ENCODE peak calls at places on chromosomes 3 and 15, in seven cellular contexts. One of them, this sample, is unnamed.

GRCh38 chr3:58621086-58621830 is 44.1 kb upstream of the FAM107A start:
- DNase-seq in RWPE1: no peak
- DNase-seq in right atrium auricular region: no peak
- DNase-seq in left ventricle myocardium inferior: no peak
- DNase-seq in PC-9: no peak
- DNase-seq in H1: no peak
- DNase-seq in mammary epithelial cell: no peak
- DNase-seq in this sample: no peak

GRCh38 chr3:186514296-186515002 is 29.7 kb downstream of the CRYGS start:
- DNase-seq in RWPE1: no peak
- DNase-seq in right atrium auricular region: no peak
- DNase-seq in left ventricle myocardium inferior: no peak
- DNase-seq in PC-9: no peak
- DNase-seq in H1: no peak
- DNase-seq in mammary epithelial cell: peak
- DNase-seq in this sample: no peak

GRCh38 chr15:74406992-74407705 is 26.6 kb downstream of the SEMA7A start:
- DNase-seq in RWPE1: peak
- DNase-seq in right atrium auricular region: no peak
- DNase-seq in left ventricle myocardium inferior: no peak
- DNase-seq in PC-9: peak
- DNase-seq in H1: no peak
- DNase-seq in mammary epithelial cell: peak
- DNase-seq in this sample: peak

GRCh38 chr3:111541911-111542483 is at the start of gene CD96:
- DNase-seq in RWPE1: no peak
- DNase-seq in right atrium auricular region: no peak
- DNase-seq in left ventricle myocardium inferior: no peak
- DNase-seq in PC-9: no peak
- DNase-seq in H1: no peak
- DNase-seq in mammary epithelial cell: peak
- DNase-seq in this sample: no peak

GRCh38 chr3:150238995-150239612 is 169.0 kb upstream of the TSC22D2 start:
- DNase-seq in RWPE1: no peak
- DNase-seq in right atrium auricular region: no peak
- DNase-seq in left ventricle myocardium inferior: no peak
- DNase-seq in PC-9: peak
- DNase-seq in H1: peak
- DNase-seq in mammary epithelial cell: peak
- DNase-seq in this sample: no peak

GRCh38 chr3:50364573-50365079 is 5.3 kb upstream of the TMEM115 start:
- DNase-seq in RWPE1: no peak
- DNase-seq in right atrium auricular region: no peak
- DNase-seq in left ventricle myocardium inferior: no peak
- DNase-seq in PC-9: no peak
- DNase-seq in H1: no peak
- DNase-seq in mammary epithelial cell: no peak
- DNase-seq in this sample: no peak

GRCh38 chr3:150451329-150452084 is 43.4 kb downstream of the TSC22D2 start:
- DNase-seq in RWPE1: no peak
- DNase-seq in right atrium auricular region: no peak
- DNase-seq in left ventricle myocardium inferior: no peak
- DNase-seq in PC-9: no peak
- DNase-seq in H1: no peak
- DNase-seq in mammary epithelial cell: no peak
- DNase-seq in this sample: no peak

GRCh38 chr15:51299187-51300015 is 39.0 kb downstream of the CYP19A1 start:
- DNase-seq in RWPE1: no peak
- DNase-seq in right atrium auricular region: no peak
- DNase-seq in left ventricle myocardium inferior: no peak
- DNase-seq in PC-9: no peak
- DNase-seq in H1: no peak
- DNase-seq in mammary epithelial cell: no peak
- DNase-seq in this sample: no peak

GRCh38 chr15:40287968-40288367 is 5.1 kb upstream of the ANKRD63 start:
- DNase-seq in RWPE1: no peak
- DNase-seq in right atrium auricular region: no peak
- DNase-seq in left ventricle myocardium inferior: no peak
- DNase-seq in PC-9: no peak
- DNase-seq in H1: no peak
- DNase-seq in mammary epithelial cell: no peak
- DNase-seq in this sample: no peak

GRCh38 chr3:8186213-8186612 is 315.4 kb upstream of the LMCD1 start:
- DNase-seq in RWPE1: no peak
- DNase-seq in right atrium auricular region: no peak
- DNase-seq in left ventricle myocardium inferior: no peak
- DNase-seq in PC-9: no peak
- DNase-seq in H1: no peak
- DNase-seq in mammary epithelial cell: no peak
- DNase-seq in this sample: no peak

GRCh38 chr15:42080585-42081462 is 13.5 kb downstream of the PLA2G4D start:
- DNase-seq in RWPE1: no peak
- DNase-seq in right atrium auricular region: no peak
- DNase-seq in left ventricle myocardium inferior: no peak
- DNase-seq in PC-9: no peak
- DNase-seq in H1: no peak
- DNase-seq in mammary epithelial cell: no peak
- DNase-seq in this sample: no peak

GRCh38 chr15:45714501-45715488 is 80.0 kb downstream of the SQOR start:
- DNase-seq in RWPE1: peak
- DNase-seq in right atrium auricular region: peak
- DNase-seq in left ventricle myocardium inferior: peak
- DNase-seq in PC-9: no peak
- DNase-seq in H1: peak
- DNase-seq in mammary epithelial cell: peak
- DNase-seq in this sample: no peak

GRCh38 chr3:50246517-50246954 is 10.5 kb downstream of the GNAI2 start:
- DNase-seq in RWPE1: peak
- DNase-seq in right atrium auricular region: no peak
- DNase-seq in left ventricle myocardium inferior: peak
- DNase-seq in PC-9: peak
- DNase-seq in H1: no peak
- DNase-seq in mammary epithelial cell: peak
- DNase-seq in this sample: peak

GRCh38 chr3:10949197-10949596 is 43.4 kb upstream of the SLC6A1 start:
- DNase-seq in RWPE1: no peak
- DNase-seq in right atrium auricular region: no peak
- DNase-seq in left ventricle myocardium inferior: no peak
- DNase-seq in PC-9: no peak
- DNase-seq in H1: no peak
- DNase-seq in mammary epithelial cell: no peak
- DNase-seq in this sample: no peak

GRCh38 chr3:10946526-10946925 is 46.0 kb upstream of the SLC6A1 start:
- DNase-seq in RWPE1: no peak
- DNase-seq in right atrium auricular region: no peak
- DNase-seq in left ventricle myocardium inferior: no peak
- DNase-seq in PC-9: no peak
- DNase-seq in H1: no peak
- DNase-seq in mammary epithelial cell: peak
- DNase-seq in this sample: no peak

GRCh38 chr3:10945683-10946287 is 46.8 kb upstream of the SLC6A1 start:
- DNase-seq in RWPE1: peak
- DNase-seq in right atrium auricular region: no peak
- DNase-seq in left ventricle myocardium inferior: peak
- DNase-seq in PC-9: no peak
- DNase-seq in H1: peak
- DNase-seq in mammary epithelial cell: peak
- DNase-seq in this sample: no peak

GRCh38 chr3:10950476-10951294 is 41.9 kb upstream of the SLC6A1 start:
- DNase-seq in RWPE1: peak
- DNase-seq in right atrium auricular region: no peak
- DNase-seq in left ventricle myocardium inferior: no peak
- DNase-seq in PC-9: no peak
- DNase-seq in H1: no peak
- DNase-seq in mammary epithelial cell: peak
- DNase-seq in this sample: no peak

GRCh38 chr3:10948326-10948725 is 44.2 kb upstream of the SLC6A1 start:
- DNase-seq in RWPE1: no peak
- DNase-seq in right atrium auricular region: no peak
- DNase-seq in left ventricle myocardium inferior: no peak
- DNase-seq in PC-9: no peak
- DNase-seq in H1: no peak
- DNase-seq in mammary epithelial cell: no peak
- DNase-seq in this sample: no peak
- H3K27ac ChIP-seq in RWPE1: no peak
- H3K27ac ChIP-seq in right atrium auricular region: no peak
- H3K27ac ChIP-seq in left ventricle myocardium inferior: no peak
- H3K27ac ChIP-seq in PC-9: no peak
- H3K27ac ChIP-seq in H1: no peak
- H3K27ac ChIP-seq in mammary epithelial cell: no peak
- H3K27ac ChIP-seq in this sample: no peak

GRCh38 chr15:92936693-92937092 is 36.6 kb downstream of the CHD2 start:
- DNase-seq in RWPE1: no peak
- DNase-seq in right atrium auricular region: no peak
- DNase-seq in left ventricle myocardium inferior: no peak
- DNase-seq in PC-9: no peak
- DNase-seq in H1: no peak
- DNase-seq in mammary epithelial cell: no peak
- DNase-seq in this sample: no peak
- H3K27ac ChIP-seq in RWPE1: no peak
- H3K27ac ChIP-seq in right atrium auricular region: no peak
- H3K27ac ChIP-seq in left ventricle myocardium inferior: no peak
- H3K27ac ChIP-seq in PC-9: peak
- H3K27ac ChIP-seq in H1: no peak
- H3K27ac ChIP-seq in mammary epithelial cell: no peak
- H3K27ac ChIP-seq in this sample: no peak

DNA sequence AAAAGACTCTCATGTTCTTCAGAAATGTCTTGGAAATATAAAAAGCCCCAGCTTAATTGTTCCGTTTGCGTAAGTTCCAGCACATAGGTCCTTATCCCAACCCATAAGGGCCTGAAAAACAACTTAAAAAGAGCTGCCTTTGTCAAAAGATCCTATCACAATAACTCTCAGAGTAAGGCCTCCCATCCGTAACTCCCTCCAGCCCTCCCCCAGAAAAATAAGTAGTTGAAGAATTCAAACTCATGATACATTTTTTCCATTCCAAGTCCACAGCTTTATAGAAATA is 38.0 kb upstream of the SECISBP2L start:
- DNase-seq in RWPE1: no peak
- DNase-seq in right atrium auricular region: no peak
- DNase-seq in left ventricle myocardium inferior: no peak
- DNase-seq in PC-9: no peak
- DNase-seq in H1: no peak
- DNase-seq in mammary epithelial cell: no peak
- DNase-seq in this sample: no peak
- H3K27ac ChIP-seq in RWPE1: no peak
- H3K27ac ChIP-seq in right atrium auricular region: no peak
- H3K27ac ChIP-seq in left ventricle myocardium inferior: no peak
- H3K27ac ChIP-seq in PC-9: no peak
- H3K27ac ChIP-seq in H1: no peak
- H3K27ac ChIP-seq in mammary epithelial cell: no peak
- H3K27ac ChIP-seq in this sample: no peak

GRCh38 chr3:43638594-43639447 is 17.0 kb upstream of the ANO10 start:
- DNase-seq in RWPE1: peak
- DNase-seq in right atrium auricular region: no peak
- DNase-seq in left ventricle myocardium inferior: no peak
- DNase-seq in PC-9: peak
- DNase-seq in H1: no peak
- DNase-seq in mammary epithelial cell: peak
- DNase-seq in this sample: peak
- H3K27ac ChIP-seq in RWPE1: no peak
- H3K27ac ChIP-seq in right atrium auricular region: no peak
- H3K27ac ChIP-seq in left ventricle myocardium inferior: no peak
- H3K27ac ChIP-seq in PC-9: peak
- H3K27ac ChIP-seq in H1: no peak
- H3K27ac ChIP-seq in mammary epithelial cell: no peak
- H3K27ac ChIP-seq in this sample: peak

GRCh38 chr3:129234441-129234840 is 15.0 kb upstream of the COPG1 start:
- DNase-seq in RWPE1: no peak
- DNase-seq in right atrium auricular region: no peak
- DNase-seq in left ventricle myocardium inferior: no peak
- DNase-seq in PC-9: no peak
- DNase-seq in H1: no peak
- DNase-seq in mammary epithelial cell: no peak
- DNase-seq in this sample: no peak

GRCh38 chr3:129239992-129240391 is 9.4 kb upstream of the COPG1 start:
- DNase-seq in RWPE1: no peak
- DNase-seq in right atrium auricular region: no peak
- DNase-seq in left ventricle myocardium inferior: no peak
- DNase-seq in PC-9: no peak
- DNase-seq in H1: no peak
- DNase-seq in mammary epithelial cell: no peak
- DNase-seq in this sample: no peak

GRCh38 chr3:129240436-129240835 is 9.0 kb upstream of the COPG1 start:
- DNase-seq in RWPE1: no peak
- DNase-seq in right atrium auricular region: no peak
- DNase-seq in left ventricle myocardium inferior: no peak
- DNase-seq in PC-9: peak
- DNase-seq in H1: no peak
- DNase-seq in mammary epithelial cell: no peak
- DNase-seq in this sample: no peak

GRCh38 chr3:129235310-129235917 is 14.0 kb upstream of the COPG1 start:
- DNase-seq in RWPE1: no peak
- DNase-seq in right atrium auricular region: no peak
- DNase-seq in left ventricle myocardium inferior: no peak
- DNase-seq in PC-9: no peak
- DNase-seq in H1: no peak
- DNase-seq in mammary epithelial cell: no peak
- DNase-seq in this sample: no peak

DNA sequence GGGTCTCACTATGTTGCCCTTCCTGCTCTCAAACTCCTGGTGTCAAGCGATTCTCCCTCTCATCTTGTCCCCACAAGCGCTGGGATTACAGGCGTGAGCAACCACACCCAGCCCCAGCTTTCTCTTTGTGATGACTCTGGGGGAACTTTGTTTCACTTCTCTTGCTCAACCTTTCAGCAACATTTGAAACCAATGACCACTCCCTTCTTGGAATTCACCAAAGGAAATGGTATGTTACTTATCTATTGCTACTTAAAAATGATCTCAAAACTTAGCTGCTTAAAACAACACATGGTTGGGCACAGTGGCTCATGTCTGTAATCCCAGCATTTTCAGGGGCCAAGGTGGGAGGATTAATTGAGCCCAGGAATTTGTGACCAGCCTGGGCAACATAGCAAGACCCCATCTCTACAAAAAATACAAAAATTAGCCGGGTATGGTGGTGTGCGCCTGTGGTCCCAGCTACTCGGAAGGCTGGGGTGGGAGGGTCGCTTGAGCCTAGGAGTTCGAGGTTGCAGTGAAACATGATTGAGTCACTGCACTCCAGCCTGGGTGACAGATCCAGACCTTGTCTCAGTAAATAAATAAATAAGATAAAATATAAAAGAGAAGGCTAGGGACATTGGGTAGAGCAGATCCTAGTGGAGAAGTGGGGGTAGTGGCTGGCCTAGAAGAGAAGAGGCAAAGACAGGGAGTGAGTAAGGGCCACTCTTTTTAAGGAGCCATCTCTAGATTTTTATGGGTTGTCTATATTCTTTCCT is 10.3 kb upstream of the COPG1 start:
- DNase-seq in RWPE1: no peak
- DNase-seq in right atrium auricular region: peak
- DNase-seq in left ventricle myocardium inferior: peak
- DNase-seq in PC-9: peak
- DNase-seq in H1: no peak
- DNase-seq in mammary epithelial cell: peak
- DNase-seq in this sample: no peak
- H3K27ac ChIP-seq in RWPE1: peak
- H3K27ac ChIP-seq in right atrium auricular region: peak
- H3K27ac ChIP-seq in left ventricle myocardium inferior: peak
- H3K27ac ChIP-seq in PC-9: peak
- H3K27ac ChIP-seq in H1: no peak
- H3K27ac ChIP-seq in mammary epithelial cell: no peak
- H3K27ac ChIP-seq in this sample: peak